ENCODE peak calls at places on chromosomes 6 and 20, in nine cellular contexts. X, Z, L, H, C, A, U, G and R are unnamed samples. For H3K4me1, the result is how much of the 10 kb centered on the place peaks cover.

GRCh38 chr6:53979468-53980067 is 131.7 kb upstream of the MLIP start:
- DNase-seq in L (peak), H (peak), C (no peak), U (peak), A (no peak), X (peak), Z (no peak), G (no peak), R (no peak)

GRCh38 chr6:155252581-155252980 is 11.2 kb upstream of the CLDN20 start:
- DNase-seq in A (no peak), U (no peak), Z (no peak), X (no peak), L (no peak), C (no peak), H (no peak), G (no peak), R (no peak)

GRCh38 chr6:140956567-140957306 is 1176.0 kb upstream of the GJE1 start:
- DNase-seq in G (no peak), A (no peak), U (peak), L (no peak), H (peak), Z (no peak), C (no peak), X (no peak), R (no peak)

GRCh38 chr20:59831024-59831900 is 102.2 kb downstream of the SYCP2 start:
- DNase-seq in H (no peak), L (no peak), G (no peak), A (peak), U (no peak), X (no peak), C (no peak), Z (no peak), R (peak)

GRCh38 chr20:34562643-34563042 is 4.1 kb downstream of the MAP1LC3A start:
- DNase-seq in G (no peak), L (no peak), X (no peak), H (peak), Z (no peak), A (no peak), C (no peak), U (peak), R (no peak)

GRCh38 chr6:17291778-17292177 is 10.6 kb downstream of the RBM24 start:
- DNase-seq in L (no peak), G (no peak), X (no peak), A (no peak), Z (no peak), H (no peak), C (peak), U (no peak), R (no peak)

GRCh38 chr20:52219441-52219840 is 27.9 kb upstream of the ZFP64 start:
- DNase-seq in L (no peak), A (no peak), X (no peak), G (no peak), U (peak), H (no peak), Z (no peak), C (no peak), R (no peak)

GRCh38 chr6:17705428-17705777 is 1.3 kb downstream of the NUP153 start:
- DNase-seq in U (peak), A (no peak), L (peak), G (no peak), H (peak), C (no peak), X (peak), Z (peak), R (no peak)

GRCh38 chr20:23036371-23036770 is 1.3 kb downstream of the SSTR4 start:
- DNase-seq in Z (no peak), G (no peak), H (no peak), L (no peak), C (no peak), A (no peak), X (no peak), U (no peak), R (no peak)

GRCh38 chr6:5331860-5332442 is 70.6 kb downstream of the FARS2 start:
- DNase-seq in H (no peak), Z (no peak), C (no peak), A (no peak), X (no peak), U (no peak), G (no peak), L (no peak), R (no peak)

DNA sequence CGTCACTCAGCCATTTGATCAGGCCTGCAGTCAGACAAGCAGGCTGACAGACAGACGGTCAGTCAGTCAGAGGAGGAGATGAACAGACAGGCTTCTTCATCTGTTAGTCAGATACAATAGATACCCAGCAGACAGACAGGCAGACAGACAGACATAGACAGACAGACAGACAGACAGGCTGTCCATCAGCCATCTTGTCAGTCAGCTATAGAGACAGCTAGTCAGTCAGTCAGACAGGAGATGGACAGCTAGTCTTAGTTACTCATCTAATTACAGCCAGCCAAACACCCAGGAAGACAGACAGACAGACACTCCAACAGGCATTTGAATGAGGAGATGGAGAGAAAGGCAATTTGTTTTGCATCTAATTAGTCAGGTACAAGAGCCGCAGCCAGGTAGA is 36.4 kb downstream of the KCNB1 start:
- DNase-seq in A (no peak), G (no peak), L (no peak), U (no peak), H (no peak), C (no peak), X (no peak), Z (no peak), R (no peak)
- H3K4me1 ChIP-seq in A (under half), G (under half), L (under half), U (under half), H (under half), C (under half), X (under half), Z (under half), R (under half)

GRCh38 chr6:30972816-30973215 is 10.7 kb upstream of the MUC21 start:
- DNase-seq in X (no peak), C (no peak), U (no peak), A (no peak), H (no peak), G (no peak), L (no peak), Z (no peak), R (no peak)

GRCh38 chr6:30965140-30965601 is 18.3 kb upstream of the MUC21 start:
- DNase-seq in A (no peak), H (no peak), L (no peak), U (no peak), G (no peak), C (no peak), Z (no peak), X (no peak), R (no peak)

GRCh38 chr6:30966154-30966553 is 17.4 kb upstream of the MUC21 start:
- DNase-seq in L (no peak), U (no peak), X (no peak), A (no peak), G (no peak), H (no peak), Z (no peak), C (no peak), R (no peak)

GRCh38 chr6:30974488-30975252 is 8.8 kb upstream of the MUC21 start:
- DNase-seq in Z (no peak), X (no peak), U (no peak), A (no peak), C (no peak), H (no peak), L (no peak), G (no peak), R (no peak)

DNA sequence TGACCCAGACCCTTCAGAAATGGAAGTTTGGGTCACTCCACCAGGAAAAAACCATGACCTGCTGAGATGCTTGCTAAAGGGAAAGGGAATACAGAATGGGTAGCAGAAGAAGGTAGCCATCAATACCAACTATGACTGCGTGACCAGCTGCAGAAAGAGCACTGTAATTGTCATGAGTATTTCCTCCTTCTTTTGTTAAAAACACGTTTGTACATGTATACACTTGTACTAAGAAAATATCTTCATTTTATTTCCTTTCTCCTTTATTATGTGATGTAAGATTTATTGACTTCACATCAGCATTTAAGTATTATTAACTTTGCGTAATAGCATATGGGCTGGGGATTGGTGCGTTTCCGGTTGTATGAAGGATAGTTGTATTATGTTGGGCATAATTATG is 12.6 kb upstream of the MUC21 start:
- DNase-seq in Z (no peak), C (no peak), A (no peak), X (no peak), H (no peak), G (no peak), L (no peak), U (no peak), R (no peak)
- H3K4me1 ChIP-seq in Z (under half), C (under half), A (under half), X (under half), H (under half), G (under half), L (under half), U (under half), R (under half)

GRCh38 chr6:1792989-1793388 is 183.3 kb downstream of the FOXC1 start:
- DNase-seq in U (peak), A (no peak), L (no peak), X (peak), G (no peak), C (no peak), Z (no peak), H (peak), R (no peak)
- H3K4me1 ChIP-seq in U (under half), A (under half), L (under half), X (under half), G (under half), C (under half), Z (under half), H (under half), R (under half)

DNA sequence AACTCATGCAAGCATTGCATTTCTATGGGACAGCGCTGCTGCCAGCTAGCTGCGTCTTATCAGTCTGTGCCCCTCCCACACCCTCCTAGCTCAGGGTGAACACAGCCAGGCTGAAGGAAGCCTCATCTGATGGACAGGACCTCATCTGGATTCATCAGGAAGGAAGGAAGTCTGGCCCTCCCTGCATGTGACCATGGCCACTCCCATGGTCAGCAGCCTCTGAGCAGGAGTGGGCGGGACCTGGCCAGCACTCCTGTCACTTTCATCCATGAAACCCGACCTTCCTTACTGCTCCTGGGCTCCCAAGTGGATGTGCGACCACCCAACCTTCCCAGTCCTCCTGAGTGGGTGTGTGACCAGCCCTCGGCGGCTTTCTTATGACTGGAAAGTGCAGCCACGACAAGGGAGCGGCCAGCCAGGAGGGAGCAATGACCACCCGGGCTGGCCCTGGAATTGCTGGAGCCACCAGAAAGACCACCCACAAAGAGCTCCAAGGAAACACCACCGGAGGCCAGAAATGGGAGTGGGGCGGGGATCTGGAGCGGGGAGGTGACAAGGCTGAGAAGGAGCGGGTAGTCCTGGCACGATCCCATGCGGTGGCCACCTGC is 241.1 kb downstream of the TTLL2 start:
- DNase-seq in H (no peak), A (no peak), U (no peak), Z (no peak), X (no peak), C (peak), L (no peak), G (no peak), R (peak)
- H3K4me1 ChIP-seq in H (under half), A (under half), U (under half), Z (under half), X (under half), C (under half), L (under half), G (under half), R (under half)

GRCh38 chr6:113488812-113489685 is 368.1 kb upstream of the MARCKS start:
- DNase-seq in C (no peak), L (no peak), X (no peak), A (no peak), G (peak), H (no peak), Z (no peak), U (no peak), R (no peak)
- H3K4me1 ChIP-seq in C (under half), L (under half), X (under half), A (under half), G (under half), H (under half), Z (under half), U (under half), R (under half)

DNA sequence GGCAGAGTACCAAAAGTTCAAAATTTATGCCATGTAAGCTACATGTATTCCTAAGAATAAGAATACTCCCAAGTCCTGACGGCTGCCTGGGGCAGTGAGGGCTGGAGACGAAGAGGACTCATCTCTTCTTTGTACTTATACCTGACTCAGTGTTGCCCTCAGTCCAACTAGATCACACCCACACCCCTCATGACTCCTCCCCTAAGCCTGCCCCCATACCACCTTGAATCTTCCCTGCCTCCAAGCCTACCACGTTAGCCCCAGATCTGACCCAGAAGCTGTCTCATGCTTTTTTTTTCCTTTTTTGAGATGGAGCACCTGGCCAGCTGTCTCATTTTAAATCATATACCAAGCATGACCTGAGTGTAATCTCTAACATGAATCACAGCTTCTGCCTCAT is 45.1 kb downstream of the MUC22 start:
- DNase-seq in G (no peak), L (no peak), A (no peak), U (no peak), X (no peak), H (no peak), C (no peak), Z (no peak), R (no peak)
- H3K4me1 ChIP-seq in G (under half), L (under half), A (under half), U (under half), X (under half), H (under half), C (under half), Z (under half), R (under half)

GRCh38 chr6:149371154-149371553 is 28.9 kb upstream of the SUMO4 start:
- DNase-seq in G (no peak), C (no peak), X (no peak), H (no peak), L (no peak), Z (no peak), U (no peak), A (no peak), R (no peak)
- H3K4me1 ChIP-seq in G (under half), C (under half), X (under half), H (under half), L (under half), Z (under half), U (under half), A (under half), R (under half)

DNA sequence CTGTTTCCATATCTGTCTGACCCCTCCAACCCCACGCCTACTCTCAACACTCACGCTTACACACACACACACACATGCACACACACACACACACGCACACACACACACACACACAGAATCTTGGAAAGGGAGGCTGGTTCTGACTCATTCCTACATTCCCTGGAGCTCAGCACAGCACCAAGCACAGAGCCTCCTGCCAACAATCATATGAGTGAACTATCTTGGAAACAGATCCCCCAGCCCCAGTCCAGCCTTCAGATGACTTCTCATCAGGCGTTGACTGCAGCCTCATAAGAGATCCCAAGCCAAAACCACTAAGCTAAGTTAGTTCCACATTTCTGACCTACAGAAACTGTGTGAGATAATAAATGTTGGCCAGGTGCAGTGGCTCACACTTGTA is 14.1 kb upstream of the HCK start:
- DNase-seq in Z (no peak), G (no peak), L (no peak), H (peak), A (no peak), C (no peak), X (no peak), U (peak), R (no peak)
- H3K4me1 ChIP-seq in Z (under half), G (under half), L (under half), H (under half), A (under half), C (half or more), X (under half), U (under half), R (under half)